ENCODE peak calls at places on chromosome 9, in seven cellular contexts. S is GM12878, P is tibial artery, U is tibial nerve, K is fibroblast of lung, L is K562, E is lung. J is an unnamed sample. For H3K36me3 and H3K27me3, the result is how much of the 10 kb centered on the place peaks cover.

GRCh38 chr9:96383165-96383939 is at the start of gene SLC35D2:
- DNase-seq in U (peak), K (peak), L (peak), P (peak), S (no peak), E (peak), J (peak)

GRCh38 chr9:136016882-136017812 is 56.0 kb upstream of the UBAC1 start:
- DNase-seq in K (no peak), P (peak), L (no peak), S (no peak), U (no peak), E (peak), J (no peak)

GRCh38 chr9:130972957-130973685 is 34.1 kb upstream of the FIBCD1 start:
- DNase-seq in K (no peak), L (peak), S (no peak), P (no peak), U (no peak), E (no peak), J (no peak)

GRCh38 chr9:135394699-135395645 is 84.6 kb upstream of the PPP1R26 start:
- DNase-seq in U (no peak), S (no peak), P (no peak), L (no peak), K (no peak), E (no peak), J (no peak)

GRCh38 chr9:114364123-114364522 is 23.7 kb downstream of the AKNA start:
- DNase-seq in E (no peak), L (no peak), P (no peak), K (peak), S (no peak), U (no peak), J (no peak)

GRCh38 chr9:26756881-26757280 is 135.7 kb downstream of the CAAP1 start:
- DNase-seq in P (no peak), L (no peak), E (no peak), U (no peak), K (no peak), S (no peak), J (no peak)

GRCh38 chr9:31325778-31326177 is 1058.7 kb upstream of the ACO1 start:
- DNase-seq in P (no peak), L (no peak), S (no peak), U (no peak), K (no peak), E (no peak), J (no peak)

GRCh38 chr9:135992486-135993408 is 31.6 kb upstream of the UBAC1 start:
- DNase-seq in L (peak), P (peak), S (no peak), E (peak), U (peak), K (peak), J (peak)

GRCh38 chr9:108800632-108801099 is 55.1 kb downstream of the ACTL7B start:
- DNase-seq in K (no peak), U (no peak), P (no peak), L (no peak), E (no peak), S (no peak), J (peak)

GRCh38 chr9:87236546-87236945 is 261.1 kb upstream of the DAPK1 start:
- DNase-seq in U (no peak), K (no peak), E (no peak), S (no peak), L (no peak), P (no peak), J (no peak)

GRCh38 chr9:1721219-1721618 is 293.9 kb upstream of the SMARCA2 start:
- DNase-seq in E (no peak), U (no peak), L (no peak), P (no peak), S (no peak), K (no peak), J (no peak)

GRCh38 chr9:76620586-76620985 is 143.7 kb upstream of the PCA3 start:
- DNase-seq in S (no peak), P (no peak), U (no peak), L (no peak), E (no peak), K (peak), J (no peak)

GRCh38 chr9:32427111-32427873 is 42.8 kb downstream of the ACO1 start:
- DNase-seq in P (no peak), K (peak), U (no peak), S (no peak), L (no peak), E (no peak), J (no peak)

GRCh38 chr9:78031271-78031825 is at the start of gene GNAQ:
- DNase-seq in K (peak), E (no peak), U (no peak), S (no peak), P (no peak), L (peak), J (peak)

GRCh38 chr9:132367613-132368305 is 13.0 kb upstream of the SETX start:
- DNase-seq in P (no peak), E (no peak), K (no peak), S (no peak), U (no peak), L (no peak), J (no peak)

GRCh38 chr9:114497220-114497619 is 8.1 kb downstream of the WHRN start:
- DNase-seq in K (no peak), S (no peak), P (no peak), L (no peak), U (no peak), E (no peak), J (no peak)

GRCh38 chr9:16986441-16987387 is 116.2 kb upstream of the BNC2 start:
- DNase-seq in K (peak), U (no peak), L (no peak), P (no peak), S (no peak), E (no peak), J (no peak)

GRCh38 chr9:2336055-2336454 is 285.5 kb upstream of the VLDLR start:
- DNase-seq in U (no peak), K (peak), P (no peak), E (no peak), L (no peak), S (no peak), J (no peak)

GRCh38 chr9:122403381-122404002 is 32.7 kb downstream of the PTGS1 start:
- DNase-seq in P (no peak), L (no peak), S (no peak), E (no peak), K (no peak), U (no peak), J (no peak)

GRCh38 chr9:18707078-18707477 is 233.1 kb downstream of the ADAMTSL1 start:
- DNase-seq in K (peak), P (no peak), S (no peak), L (no peak), U (no peak), E (no peak), J (no peak)

GRCh38 chr9:112493738-112494137 is 7.1 kb downstream of the KIAA1958 start:
- DNase-seq in E (no peak), S (no peak), L (no peak), U (no peak), K (peak), P (no peak), J (no peak)

GRCh38 chr9:107492381-107492780 is 2.8 kb upstream of the KLF4 start:
- DNase-seq in U (no peak), E (no peak), P (no peak), K (peak), L (no peak), S (no peak), J (no peak)

GRCh38 chr9:26310294-26310693 is 582.3 kb downstream of the CAAP1 start:
- DNase-seq in K (peak), L (no peak), P (no peak), E (no peak), S (no peak), U (no peak), J (no peak)

GRCh38 chr9:72997387-72997995 is 44.6 kb upstream of the ALDH1A1 start:
- DNase-seq in S (no peak), L (no peak), E (no peak), K (no peak), P (no peak), U (no peak), J (no peak)

GRCh38 chr9:109520475-109521132 is 22.5 kb upstream of the PTPN3 start:
- DNase-seq in K (peak), P (peak), L (peak), E (peak), S (peak), U (peak), J (peak)

GRCh38 chr9:95494022-95494415 is 22.8 kb downstream of the PTCH1 start:
- DNase-seq in P (no peak), S (no peak), K (no peak), L (no peak), E (no peak), U (no peak), J (no peak)

GRCh38 chr9:9612270-9612669 is 1000.5 kb downstream of the PTPRD start:
- DNase-seq in P (no peak), L (no peak), K (no peak), S (peak), U (no peak), E (no peak), J (no peak)

GRCh38 chr9:21871256-21871975 is 69.0 kb downstream of the MTAP start:
- DNase-seq in L (no peak), S (no peak), P (no peak), E (no peak), U (no peak), K (no peak), J (no peak)

GRCh38 chr9:38259519-38260218 is 132.8 kb upstream of the ALDH1B1 start:
- DNase-seq in K (no peak), P (no peak), L (no peak), U (no peak), E (no peak), S (no peak), J (no peak)
- H3K36me3 ChIP-seq in K (under half), P (under half), L (under half), U (under half), E (under half), S (under half), J (under half)

DNA sequence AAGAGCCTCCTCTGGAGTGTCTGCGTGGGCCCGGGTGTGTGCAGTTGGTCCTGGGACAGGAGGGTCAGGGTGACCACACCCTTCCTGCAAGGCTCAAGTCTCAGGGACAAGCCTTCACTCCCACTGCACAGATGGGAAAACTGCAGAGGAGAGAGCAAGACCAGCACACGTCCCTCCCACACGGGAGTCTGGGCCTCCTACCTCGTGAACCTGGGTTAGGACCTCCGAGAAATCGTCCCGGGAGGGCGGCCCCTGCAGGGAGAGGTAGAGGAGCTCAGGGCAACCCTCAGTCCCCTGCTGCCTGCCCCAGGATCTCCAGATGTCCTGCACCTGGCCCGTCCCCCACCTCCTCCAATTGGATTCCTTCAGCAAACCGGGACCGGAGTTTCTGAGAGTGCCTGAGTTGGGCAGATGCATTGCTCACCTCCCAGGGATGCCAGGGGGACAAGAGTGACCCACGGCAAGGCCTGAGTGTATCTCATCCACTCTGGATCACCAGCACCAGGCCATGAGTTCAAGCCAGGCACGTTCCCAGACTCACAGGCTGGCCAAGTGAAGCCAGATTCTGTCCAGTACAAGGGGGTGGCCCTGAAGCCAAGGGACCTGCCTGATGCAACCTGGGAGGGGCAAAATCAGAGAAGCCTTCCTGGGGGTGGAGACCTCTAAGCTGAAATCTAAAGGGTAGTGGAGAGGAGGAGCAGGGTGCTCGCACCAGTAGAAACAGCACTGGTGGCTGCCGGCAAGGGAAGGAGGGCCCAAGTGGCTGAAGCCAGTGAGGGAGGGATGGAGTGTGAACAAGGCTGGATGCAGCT is 2.1 kb downstream of the PIP5KL1 start:
- DNase-seq in L (peak), S (no peak), U (no peak), K (no peak), E (no peak), P (no peak), J (no peak)
- H3K27me3 ChIP-seq in L (under half), S (under half), U (under half), K (under half), E (under half), P (under half), J (under half)

GRCh38 chr9:137582286-137582860 is 3.6 kb upstream of the DPH7 start:
- DNase-seq in P (no peak), E (no peak), L (no peak), S (no peak), K (peak), U (no peak), J (no peak)
- H3K36me3 ChIP-seq in P (under half), E (under half), L (half or more), S (under half), K (under half), U (under half), J (under half)

GRCh38 chr9:121075251-121076036 is 689 bp downstream of the CNTRL start:
- DNase-seq in U (no peak), S (no peak), K (peak), P (no peak), E (no peak), L (no peak), J (no peak)

GRCh38 chr9:121074370-121075250 is at the start of gene CNTRL:
- DNase-seq in U (peak), P (peak), K (peak), S (peak), L (peak), E (peak), J (peak)

GRCh38 chr9:121071356-121071755 is 3.4 kb upstream of the CNTRL start:
- DNase-seq in S (no peak), E (no peak), U (no peak), P (no peak), L (no peak), K (no peak), J (no peak)

GRCh38 chr9:121067655-121068054 is 7.1 kb upstream of the CNTRL start:
- DNase-seq in E (no peak), U (no peak), K (no peak), P (no peak), L (no peak), S (no peak), J (no peak)

DNA sequence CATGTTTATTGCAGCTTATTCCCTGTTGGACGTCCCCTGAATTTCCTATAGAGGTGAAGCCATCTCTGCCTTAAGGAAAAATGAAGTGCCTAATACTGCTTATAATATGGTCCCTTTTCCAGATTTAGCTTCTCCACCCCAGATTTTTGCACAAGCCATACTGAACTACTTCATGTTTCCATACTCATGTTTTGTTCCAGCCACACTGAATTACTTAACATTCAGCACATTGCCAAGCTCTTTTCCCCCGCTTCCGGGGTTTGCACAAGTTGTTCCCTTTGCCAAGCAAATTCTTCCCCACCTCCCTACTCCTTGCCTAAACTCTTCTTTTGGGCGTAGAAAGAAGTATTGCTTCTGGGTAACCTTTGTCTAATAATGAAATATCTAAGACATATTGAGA is 1.7 kb upstream of the CNTRL start:
- DNase-seq in K (peak), E (peak), S (no peak), L (no peak), P (peak), U (no peak), J (no peak)
- H3K27me3 ChIP-seq in K (under half), E (under half), S (under half), L (under half), P (under half), U (under half), J (under half)

GRCh38 chr9:124914753-124915405 is 26.0 kb downstream of the GOLGA1 start:
- DNase-seq in P (no peak), K (no peak), S (no peak), U (no peak), E (no peak), L (no peak), J (no peak)
- H3K36me3 ChIP-seq in P (under half), K (under half), S (under half), U (under half), E (under half), L (under half), J (half or more)

GRCh38 chr9:126068534-126069230 is 257.9 kb upstream of the MVB12B start:
- DNase-seq in K (no peak), S (no peak), E (no peak), L (no peak), U (no peak), P (no peak), J (no peak)
- H3K27me3 ChIP-seq in K (under half), S (under half), E (under half), L (under half), U (under half), P (under half), J (under half)

GRCh38 chr9:34093578-34093977 is 32.9 kb downstream of the DCAF12 start:
- DNase-seq in P (no peak), U (no peak), S (no peak), L (no peak), K (no peak), E (no peak), J (no peak)

GRCh38 chr9:34097865-34098264 is 28.6 kb downstream of the DCAF12 start:
- DNase-seq in E (no peak), K (no peak), U (no peak), L (no peak), P (no peak), S (peak), J (no peak)

GRCh38 chr9:34102796-34103195 is 23.7 kb downstream of the DCAF12 start:
- DNase-seq in E (no peak), L (no peak), P (no peak), K (no peak), U (no peak), S (no peak), J (no peak)

GRCh38 chr9:34096751-34097150 is 29.7 kb downstream of the DCAF12 start:
- DNase-seq in K (no peak), L (no peak), E (no peak), P (no peak), U (no peak), S (no peak), J (no peak)

DNA sequence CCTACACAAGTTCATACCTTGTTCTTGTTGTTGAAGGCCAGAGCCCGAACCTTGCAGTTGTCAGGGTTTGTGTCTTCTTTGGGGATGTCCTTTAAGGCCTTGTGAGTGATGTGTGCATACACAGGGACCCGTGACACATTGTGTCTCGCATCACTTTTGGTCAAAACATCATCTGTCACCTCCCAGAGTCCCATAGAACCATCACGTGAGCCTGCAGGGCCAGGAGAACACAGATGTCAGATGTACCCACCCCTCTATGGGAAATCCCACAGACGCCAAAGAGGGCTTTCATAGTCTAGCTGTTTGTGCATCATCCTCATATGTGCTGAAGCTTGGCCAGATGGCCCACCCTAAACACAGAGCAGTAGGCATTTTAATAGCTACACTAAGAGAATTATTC is 28.2 kb downstream of the DCAF12 start:
- DNase-seq in P (no peak), K (no peak), E (no peak), L (no peak), U (no peak), S (peak), J (no peak)
- H3K36me3 ChIP-seq in P (half or more), K (under half), E (under half), L (half or more), U (under half), S (under half), J (half or more)

DNA sequence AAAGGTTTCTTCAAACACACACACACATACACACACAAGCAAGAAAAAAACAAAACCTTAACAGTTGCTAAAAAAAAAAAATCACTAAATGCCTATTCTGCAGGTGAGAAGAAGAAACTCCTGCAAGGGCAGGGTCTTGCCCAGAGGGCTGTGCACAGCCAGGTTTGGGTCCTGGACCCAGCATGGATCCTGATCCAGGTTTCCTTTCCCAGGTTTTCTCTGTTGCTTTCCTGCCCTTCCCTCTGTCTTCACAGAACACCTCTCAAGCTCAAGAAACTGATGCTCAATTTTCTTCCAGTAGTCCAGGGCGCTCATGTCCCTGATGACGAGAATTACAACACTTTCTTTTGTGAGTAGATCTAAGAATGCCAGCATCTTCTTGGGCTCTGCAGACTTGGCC is 136.6 kb downstream of the PAX5 start:
- DNase-seq in U (no peak), K (no peak), E (no peak), P (no peak), L (no peak), S (no peak), J (no peak)
- H3K27me3 ChIP-seq in U (under half), K (under half), E (under half), P (under half), L (half or more), S (under half), J (half or more)

J was measured in heart left ventricle.